ENCODE peak calls at places on chromosomes 12 and 14, in four cellular contexts. F is K562, P is SK-N-SH, Q is H1. I is an unnamed sample.

GRCh38 chr12:47391566-47391965 is 311.8 kb upstream of the AMIGO2 start:
- DNase-seq in Q (no peak), F (no peak), P (no peak), I (no peak)

GRCh38 chr12:53726946-53727309 is 324 bp downstream of the CALCOCO1 start:
- DNase-seq in P (no peak), Q (no peak), F (no peak), I (no peak)

GRCh38 chr12:19273482-19274330 is 144.2 kb downstream of the PLEKHA5 start:
- DNase-seq in Q (no peak), P (peak; percentile 48), F (peak; percentile 21), I (no peak)

GRCh38 chr12:47903151-47903611 is 1.6 kb downstream of the VDR start:
- DNase-seq in Q (no peak), F (peak; percentile 16), P (no peak), I (no peak)

GRCh38 chr12:118715647-118716046 is 265.7 kb upstream of the SRRM4 start:
- DNase-seq in F (no peak), Q (no peak), P (no peak), I (no peak)

GRCh38 chr12:79482921-79483320 is 207.8 kb downstream of the PAWR start:
- DNase-seq in P (no peak), F (no peak), Q (no peak), I (no peak)

GRCh38 chr12:99111600-99111999 is 466.5 kb downstream of the APAF1 start:
- DNase-seq in Q (no peak), P (no peak), F (no peak), I (peak; percentile 15)

GRCh38 chr14:79967001-79967400 is 244.3 kb downstream of the DIO2 start:
- DNase-seq in P (no peak), Q (no peak), F (no peak), I (no peak)

GRCh38 chr14:32382704-32383103 is 53.6 kb downstream of the AKAP6 start:
- DNase-seq in Q (no peak), F (no peak), P (peak; percentile 34), I (peak; percentile 27)

GRCh38 chr12:15546102-15546701 is 223.9 kb downstream of the PTPRO start:
- DNase-seq in F (no peak), Q (no peak), P (no peak), I (no peak)

GRCh38 chr14:64220466-64220865 is 73.7 kb downstream of the ESR2 start:
- DNase-seq in P (no peak), F (peak; percentile 12), Q (no peak), I (no peak)

GRCh38 chr14:43411841-43412240 is 1095.2 kb downstream of the FSCB start:
- DNase-seq in F (no peak), P (no peak), Q (no peak), I (no peak)

GRCh38 chr12:47216150-47216677 is 136.5 kb upstream of the AMIGO2 start:
- DNase-seq in F (no peak), Q (no peak), P (no peak), I (no peak)

GRCh38 chr12:76637807-76638206 is 78.2 kb upstream of the OSBPL8 start:
- DNase-seq in P (no peak), F (no peak), Q (no peak), I (no peak)

GRCh38 chr14:63453443-63453936 is 89.7 kb downstream of the PPP2R5E start:
- DNase-seq in Q (no peak), F (peak; percentile 43), P (no peak), I (no peak)

GRCh38 chr14:84864582-84865271 is 665.2 kb upstream of the FLRT2 start:
- DNase-seq in P (no peak), F (no peak), Q (no peak), I (no peak)

GRCh38 chr12:107973950-107974349 is 155.1 kb upstream of the WSCD2 start:
- DNase-seq in F (no peak), Q (no peak), P (no peak), I (no peak)

GRCh38 chr14:98684486-98684885 is 587.5 kb downstream of the BCL11B start:
- DNase-seq in F (no peak), Q (no peak), P (no peak), I (no peak)

GRCh38 chr14:57502581-57503254 is 9.1 kb upstream of the CCDC198 start:
- DNase-seq in F (no peak), P (no peak), Q (no peak), I (no peak)

GRCh38 chr12:45622210-45622937 is 107.1 kb upstream of the ARID2 start:
- DNase-seq in Q (no peak), F (no peak), P (no peak), I (no peak)

GRCh38 chr12:121626853-121627623 is 708 bp downstream of the ORAI1 start:
- DNase-seq in F (peak; percentile 57), Q (peak; percentile 77), P (peak; percentile 84), I (peak; percentile 69)

GRCh38 chr12:78331764-78332163 is 501.1 kb downstream of the NAV3 start:
- DNase-seq in P (no peak), F (no peak), Q (no peak), I (no peak)

GRCh38 chr14:51525705-51526104 is 126.0 kb upstream of the FRMD6 start:
- DNase-seq in P (no peak), Q (no peak), F (no peak), I (no peak)

GRCh38 chr14:55301722-55302121 is 30.5 kb downstream of the FBXO34 start:
- DNase-seq in F (peak; percentile 24), P (peak; percentile 31), Q (no peak), I (no peak)

GRCh38 chr12:51887476-51888315 is at the start of gene ANKRD33:
- DNase-seq in F (peak; percentile 73), Q (peak; percentile 95), P (peak; percentile 44), I (peak; percentile 91)

GRCh38 chr12:57621497-57622292 is 10.5 kb downstream of the ARHGEF25 start:
- DNase-seq in F (peak; percentile 87), P (peak; percentile 96), Q (peak; percentile 87), I (peak; percentile 77)

DNA sequence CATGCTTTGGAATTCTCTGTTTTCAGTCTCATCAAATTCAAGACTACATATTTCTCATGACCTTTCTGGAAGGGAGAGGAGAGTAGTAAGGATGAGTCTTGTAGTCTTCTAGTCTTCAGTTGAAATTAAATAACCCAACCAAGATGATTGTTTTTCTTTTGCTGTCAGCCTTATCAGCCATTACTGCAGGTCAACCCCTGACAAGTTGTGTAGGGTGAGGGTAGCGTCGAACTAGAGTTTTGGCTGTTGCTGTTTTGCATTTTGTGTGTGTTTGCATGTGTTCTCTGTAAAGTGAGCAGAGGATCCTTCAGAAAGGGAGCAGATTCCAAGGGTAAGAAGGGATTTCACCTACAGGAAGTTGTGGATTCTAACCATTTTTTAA is 28.4 kb downstream of the DIP2B start:
- DNase-seq in P (no peak), F (peak; percentile 46), Q (no peak), I (no peak)
- TF ChIP-seq TEAD4 in P (no peak), F (no peak), Q (no peak), I (no peak)

DNA sequence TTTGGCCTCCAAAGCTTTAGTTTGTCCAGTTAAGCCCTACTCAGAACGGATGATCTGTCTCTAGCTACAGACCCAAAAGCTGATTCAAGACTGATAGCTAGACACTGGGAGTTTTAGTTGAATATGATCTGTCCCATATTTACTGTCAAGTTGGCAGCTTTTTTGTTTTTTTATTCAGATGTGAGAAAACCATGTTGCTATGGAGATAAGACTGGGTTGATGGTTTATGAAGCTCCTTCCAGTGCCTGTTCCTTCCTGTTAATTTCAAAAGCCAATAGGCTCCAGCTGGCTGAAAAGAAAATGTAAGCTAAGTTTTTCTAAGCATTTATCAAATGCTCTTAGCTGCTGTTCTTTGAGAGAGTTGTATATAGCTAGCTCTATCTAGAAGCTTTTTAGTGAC is 4.7 kb downstream of the DYNLL1 start:
- DNase-seq in P (no peak), F (no peak), Q (no peak), I (no peak)
- TF ChIP-seq USF2 in P (no peak), F (no peak), Q (no peak), I (no peak)

DNA sequence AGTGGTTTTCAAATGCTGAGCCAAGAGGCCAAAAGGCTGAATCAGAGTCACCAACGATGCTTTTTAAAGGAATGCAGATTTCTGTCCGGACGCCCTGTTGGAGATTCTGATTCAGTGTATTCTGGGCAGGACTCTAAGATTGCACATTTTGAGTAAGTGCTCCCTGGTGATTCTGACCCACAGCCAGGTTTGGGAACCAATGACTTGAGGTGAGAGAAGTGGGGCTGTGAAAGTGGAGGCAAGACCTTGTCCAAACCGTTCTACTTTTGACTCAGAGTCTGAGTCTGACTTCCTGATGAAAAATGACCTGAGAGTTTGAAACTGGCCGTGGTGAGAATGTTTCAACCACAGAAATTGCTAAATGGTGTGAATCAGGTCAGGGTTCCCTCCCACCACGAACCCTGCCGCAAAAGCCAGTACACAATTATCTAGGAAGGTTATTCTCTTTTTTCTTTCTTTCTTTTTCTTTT is 90.2 kb downstream of the NTN4 start:
- DNase-seq in P (no peak), Q (no peak), F (no peak), I (no peak)
- TF ChIP-seq TEAD4 in P (no peak), Q (no peak), F (no peak), I (no peak)

DNA sequence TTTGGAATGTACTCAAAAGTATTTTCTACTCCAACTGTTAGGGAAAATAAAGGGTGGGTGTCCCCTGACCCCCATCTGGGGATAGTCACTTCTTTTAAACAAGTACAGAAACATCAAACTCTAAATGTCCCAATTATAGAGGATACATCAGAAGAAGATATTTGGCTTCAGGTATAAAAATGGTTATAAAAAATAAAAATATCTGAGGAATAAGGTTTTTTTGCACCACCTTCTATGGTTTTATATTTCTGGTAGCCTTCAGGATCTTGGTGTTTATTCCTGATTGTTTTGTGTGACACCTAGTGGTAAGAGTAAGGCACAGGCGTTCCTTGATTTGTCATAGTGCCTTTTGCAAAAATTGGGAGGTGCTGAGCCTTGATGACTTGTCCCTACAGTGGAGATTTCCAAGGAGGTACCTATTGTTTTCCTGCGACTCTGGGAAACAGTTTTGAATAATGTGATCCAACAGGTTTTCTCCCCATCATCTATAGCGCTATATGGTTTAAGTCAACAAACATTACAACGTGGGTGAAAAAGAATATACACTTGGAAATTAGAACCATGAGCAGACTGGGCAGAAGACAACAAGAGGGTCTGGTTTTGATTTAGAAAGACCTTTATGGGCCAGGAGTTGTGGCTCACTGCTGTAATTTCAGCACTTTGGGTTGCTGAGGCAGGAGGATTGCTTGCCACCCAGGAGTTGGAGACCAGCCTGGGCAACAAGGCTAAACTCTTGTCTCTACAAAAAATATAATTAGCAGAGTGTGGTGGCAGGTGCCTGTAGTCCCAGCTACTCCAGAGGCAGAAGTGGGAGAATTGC is 2.5 kb upstream of the NFKBIA start:
- DNase-seq in P (peak; percentile 54), Q (no peak), F (peak; percentile 52), I (no peak)
- TF ChIP-seq USF2 in P (no peak), Q (no peak), F (no peak), I (no peak)

DNA sequence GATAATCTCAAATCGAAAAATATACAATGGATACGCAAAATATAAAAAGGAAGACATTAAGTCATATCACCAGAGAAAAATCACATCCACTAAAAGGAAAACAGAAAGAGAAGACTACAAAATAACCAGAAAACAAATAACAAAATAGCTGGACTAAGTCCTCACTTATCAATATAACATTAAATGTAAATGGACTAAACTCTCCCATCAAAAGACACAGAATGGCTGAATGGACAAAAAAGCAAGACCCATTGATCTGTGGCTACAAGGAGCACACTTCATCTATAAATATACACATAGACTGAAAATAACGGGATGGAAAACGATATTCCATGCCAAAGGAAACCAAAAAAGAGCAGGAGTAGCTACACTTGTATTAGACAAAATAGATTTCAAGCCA is 161.0 kb upstream of the PRKD1 start:
- DNase-seq in P (no peak), F (no peak), Q (no peak), I (no peak)
- TF ChIP-seq TEAD4 in P (no peak), F (no peak), Q (no peak), I (no peak)